ENCODE peak calls at places on chromosomes 7 and 10, in five cellular contexts. R is IMR-90, E is A549, Z is K562, Q is GM12878. P is an unnamed sample.

GRCh38 chr10:58158806-58159205 is 108.9 kb downstream of the IPMK start:
- DNase-seq in R (peak), E (no peak), Z (no peak), Q (no peak), P (peak)

GRCh38 chr7:129686063-129686462 is 74.5 kb downstream of the NRF1 start:
- DNase-seq in R (no peak), E (no peak), Z (no peak), Q (no peak), P (no peak)

GRCh38 chr10:116465541-116465940 is 37.9 kb downstream of the PNLIPRP3 start:
- DNase-seq in R (no peak), E (no peak), Z (no peak), Q (no peak), P (no peak)

GRCh38 chr7:4830176-4830575 is 31.7 kb downstream of the PAPOLB start:
- DNase-seq in R (peak), E (peak), Z (peak), Q (peak), P (peak)

GRCh38 chr10:52703898-52704297 is 68.7 kb downstream of the MBL2 start:
- DNase-seq in R (no peak), E (no peak), Z (no peak), Q (no peak), P (peak)

GRCh38 chr7:112204776-112205347 is 1.3 kb downstream of the DOCK4 start:
- DNase-seq in R (no peak), E (no peak), Z (no peak), Q (no peak), P (no peak)

GRCh38 chr7:43781726-43782607 is 23.5 kb downstream of the BLVRA start:
- DNase-seq in R (peak), E (no peak), Z (no peak), Q (no peak), P (peak)

GRCh38 chr10:63007112-63007511 is 126.0 kb upstream of the NRBF2 start:
- DNase-seq in R (no peak), E (no peak), Z (no peak), Q (no peak), P (no peak)

GRCh38 chr7:41459623-41460256 is 243.2 kb downstream of the INHBA start:
- DNase-seq in R (no peak), E (no peak), Z (no peak), Q (no peak), P (no peak)

GRCh38 chr7:82164813-82165212 is 278.8 kb downstream of the CACNA2D1 start:
- DNase-seq in R (peak), E (peak), Z (no peak), Q (no peak), P (peak)

GRCh38 chr7:1694981-1695511 is 25.0 kb downstream of the ELFN1 start:
- DNase-seq in R (no peak), E (no peak), Z (peak), Q (no peak), P (peak)

GRCh38 chr7:157793973-157794763 is 457.4 kb downstream of the DNAJB6 start:
- DNase-seq in R (no peak), E (no peak), Z (no peak), Q (no peak), P (no peak)

GRCh38 chr7:86939197-86939814 is 120.1 kb downstream of the ELAPOR2 start:
- DNase-seq in R (peak), E (peak), Z (peak), Q (peak), P (peak)

GRCh38 chr10:30591249-30591670 is 38.3 kb downstream of the LYZL2 start:
- DNase-seq in R (peak), E (peak), Z (peak), Q (no peak), P (peak)

GRCh38 chr10:59865101-59865500 is 41.3 kb downstream of the CCDC6 start:
- DNase-seq in R (peak), E (peak), Z (peak), Q (no peak), P (no peak)

GRCh38 chr10:59366310-59366709 is 4.0 kb upstream of the FAM13C start:
- DNase-seq in R (no peak), E (no peak), Z (no peak), Q (no peak), P (no peak)

GRCh38 chr10:60396766-60397165 is 7.1 kb upstream of the ANK3 start:
- DNase-seq in R (no peak), E (no peak), Z (no peak), Q (no peak), P (no peak)

GRCh38 chr7:105707381-105707780 is 126.1 kb upstream of the EFCAB10 start:
- DNase-seq in R (peak), E (no peak), Z (no peak), Q (no peak), P (no peak)

GRCh38 chr7:155120460-155120859 is 50.3 kb downstream of the HTR5A start:
- DNase-seq in R (no peak), E (no peak), Z (no peak), Q (no peak), P (no peak)

GRCh38 chr7:126222782-126223181 is 1030.0 kb downstream of the GRM8 start:
- DNase-seq in R (no peak), E (no peak), Z (no peak), Q (no peak), P (no peak)

GRCh38 chr7:44637788-44638594 is 31.6 kb downstream of the OGDH start:
- DNase-seq in R (peak), E (peak), Z (peak), Q (peak), P (no peak)

GRCh38 chr7:157192861-157193260 is 54.1 kb downstream of the UBE3C start:
- DNase-seq in R (no peak), E (no peak), Z (no peak), Q (no peak), P (no peak)

GRCh38 chr7:17274551-17275245 is 23.8 kb upstream of the AHR start:
- DNase-seq in R (peak), E (no peak), Z (no peak), Q (no peak), P (no peak)

GRCh38 chr10:30898964-30899363 is 132.7 kb downstream of the ZNF438 start:
- DNase-seq in R (no peak), E (no peak), Z (no peak), Q (no peak), P (no peak)

GRCh38 chr7:28044825-28045224 is 135.8 kb downstream of the JAZF1 start:
- DNase-seq in R (no peak), E (no peak), Z (no peak), Q (no peak), P (no peak)

GRCh38 chr7:158125091-158125490 is 462.5 kb downstream of the PTPRN2 start:
- DNase-seq in R (no peak), E (no peak), Z (no peak), Q (no peak), P (no peak)

GRCh38 chr7:95929710-95930295 is 157.4 kb downstream of the DYNC1I1 start:
- DNase-seq in R (no peak), E (no peak), Z (no peak), Q (no peak), P (no peak)

GRCh38 chr7:151838861-151839381 is 38.0 kb downstream of the PRKAG2 start:
- DNase-seq in R (no peak), E (no peak), Z (no peak), Q (peak), P (no peak)

GRCh38 chr10:1581189-1581588 is 156.1 kb downstream of the ADARB2 start:
- DNase-seq in R (no peak), E (no peak), Z (peak), Q (no peak), P (no peak)

GRCh38 chr7:80699030-80699638 is 60.7 kb downstream of the CD36 start:
- DNase-seq in R (peak), E (peak), Z (peak), Q (no peak), P (peak)

GRCh38 chr10:116815641-116816415 is 33.5 kb upstream of the ENO4 start:
- DNase-seq in R (peak), E (no peak), Z (no peak), Q (no peak), P (no peak)

GRCh38 chr10:90813592-90814365 is 44.1 kb downstream of the HTR7 start:
- DNase-seq in R (no peak), E (no peak), Z (no peak), Q (no peak), P (no peak)

DNA sequence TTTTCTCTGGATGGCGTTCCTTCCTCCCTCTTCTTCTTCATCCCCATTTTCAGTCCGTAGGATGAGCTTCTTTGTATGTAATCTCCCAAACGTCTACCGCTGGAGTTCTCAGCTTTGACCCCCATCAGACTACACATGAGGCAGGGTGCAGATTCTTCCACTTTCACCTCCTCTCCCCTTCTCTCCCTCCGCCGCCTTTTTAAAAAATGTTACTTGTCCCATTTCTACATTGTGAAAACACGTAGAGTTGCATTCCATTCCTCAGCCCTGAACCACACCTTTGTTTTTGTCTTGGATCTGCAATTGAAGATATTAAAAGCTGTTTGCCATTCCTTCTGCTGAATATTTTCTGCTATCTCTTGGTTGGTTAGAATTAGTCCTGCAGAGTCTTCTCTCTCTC is 6.2 kb downstream of the ADIRF start:
- DNase-seq in R (no peak), E (no peak), Z (no peak), Q (no peak), P (no peak)
- TF ChIP-seq RCOR1 in R (no peak), E (no peak), Z (no peak), Q (no peak), P (no peak)

DNA sequence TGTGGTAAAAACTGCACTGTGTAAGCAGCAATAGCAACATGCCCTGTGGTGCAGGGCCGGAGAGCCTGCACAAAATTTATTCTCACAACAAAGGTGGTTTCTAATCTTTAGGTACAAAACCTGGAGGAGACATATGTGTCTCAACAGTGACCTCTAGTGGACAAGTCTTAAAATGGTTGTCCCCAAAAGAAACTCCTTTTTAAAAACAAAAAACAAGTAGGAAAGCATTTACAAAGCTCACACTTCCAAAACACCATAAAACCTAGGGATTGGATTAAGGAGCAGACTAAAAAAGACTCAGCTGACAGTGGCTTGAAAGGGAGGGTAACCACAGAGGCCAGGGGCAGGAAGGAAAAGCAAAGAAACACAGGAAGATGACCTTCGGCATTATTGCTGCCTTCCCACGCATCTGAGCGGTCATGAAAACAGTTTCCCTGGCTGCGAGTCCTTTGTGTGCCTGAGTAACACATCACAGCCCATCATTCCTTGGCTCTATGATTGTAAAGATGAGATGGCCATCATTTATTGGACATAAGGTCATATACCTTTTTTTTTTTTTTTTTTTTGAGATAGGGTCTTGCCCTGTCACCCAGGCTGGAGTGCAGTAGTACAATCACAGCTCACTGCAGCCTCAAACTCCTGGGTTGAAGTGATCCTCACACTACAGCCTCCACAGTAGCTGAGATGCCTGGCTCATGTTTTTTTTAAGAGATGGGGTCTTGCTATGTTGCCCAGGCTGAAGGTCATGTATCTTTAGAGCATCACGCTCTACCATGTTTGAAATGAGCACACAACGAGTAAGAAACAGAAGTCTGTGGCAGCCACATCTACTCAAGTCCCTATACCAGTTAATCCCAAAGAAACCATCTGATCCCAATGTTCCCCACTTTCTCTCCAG is 39.5 kb downstream of the RSU1 start:
- DNase-seq in R (peak), E (peak), Z (peak), Q (no peak), P (peak)
- TF ChIP-seq RCOR1 in R (no peak), E (no peak), Z (no peak), Q (no peak), P (no peak)

DNA sequence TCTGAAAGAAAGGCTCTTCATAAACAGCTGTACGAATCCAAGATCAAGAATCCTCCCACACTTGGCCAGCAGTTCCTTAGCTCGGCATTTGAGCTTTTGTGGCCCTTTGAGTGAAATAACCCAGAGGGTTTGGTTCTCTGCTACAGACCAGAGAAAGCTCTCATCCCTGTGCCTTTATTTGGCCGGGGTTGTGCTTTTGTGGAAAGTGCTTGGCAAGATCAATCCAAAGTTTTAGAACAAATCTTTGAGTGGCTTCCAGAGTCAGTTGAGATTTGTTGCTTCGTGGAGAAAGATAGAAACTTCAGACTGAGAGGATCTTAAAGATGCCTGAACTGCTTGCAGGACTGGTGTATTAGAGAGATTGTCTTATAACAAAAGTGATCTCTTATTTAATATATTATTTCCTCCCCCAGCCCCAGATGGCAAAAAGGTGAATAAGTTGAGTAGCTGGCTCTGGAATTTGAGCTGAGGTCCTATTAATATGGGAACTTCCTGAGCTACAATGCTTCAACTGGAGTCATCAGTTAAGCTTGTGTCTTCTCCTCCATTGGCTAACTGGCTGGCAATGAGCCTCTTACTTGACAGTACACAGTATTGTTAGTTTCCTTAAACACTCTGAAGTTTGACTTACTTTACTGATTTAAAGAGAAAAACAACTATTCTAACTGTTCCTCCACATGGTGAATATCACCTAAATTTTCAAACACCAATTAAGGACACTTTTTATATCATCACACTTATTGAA is 687.3 kb downstream of the MAGI2 start:
- DNase-seq in R (peak), E (no peak), Z (no peak), Q (no peak), P (no peak)
- TF ChIP-seq RCOR1 in R (no peak), E (no peak), Z (no peak), Q (no peak), P (no peak)

DNA sequence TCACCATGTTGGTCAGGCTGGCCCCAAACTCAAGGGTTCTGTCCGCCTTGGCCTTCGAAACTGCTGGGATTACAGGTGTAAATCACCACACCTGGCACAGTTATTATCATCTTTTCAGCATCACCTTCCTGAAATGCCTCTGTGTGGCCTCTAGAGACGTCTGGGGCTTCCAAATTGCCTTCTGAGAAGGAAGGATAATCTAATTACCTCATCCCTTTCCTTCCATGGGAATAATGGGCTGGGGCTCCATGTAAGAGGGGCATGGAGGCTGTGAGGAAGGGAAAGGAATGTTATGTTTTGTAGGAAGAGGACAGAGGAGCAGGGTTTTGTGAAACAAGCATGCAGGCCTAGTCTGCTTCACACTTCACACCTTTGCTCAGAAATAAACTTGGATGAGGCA is 22.2 kb upstream of the PODXL start:
- DNase-seq in R (no peak), E (no peak), Z (no peak), Q (no peak), P (no peak)
- TF ChIP-seq RCOR1 in R (no peak), E (no peak), Z (no peak), Q (no peak), P (no peak)

GRCh38 chr7:117126631-117127030 is 173.3 kb downstream of the ST7 start:
- DNase-seq in R (peak), E (no peak), Z (no peak), Q (no peak), P (no peak)

GRCh38 chr7:117124585-117125220 is 171.4 kb downstream of the ST7 start:
- DNase-seq in R (peak), E (peak), Z (peak), Q (peak), P (peak)

GRCh38 chr7:117129538-117129955 is 176.2 kb downstream of the ST7 start:
- DNase-seq in R (no peak), E (no peak), Z (no peak), Q (no peak), P (no peak)

GRCh38 chr7:117130262-117130661 is 177.0 kb downstream of the ST7 start:
- DNase-seq in R (no peak), E (no peak), Z (no peak), Q (no peak), P (no peak)

DNA sequence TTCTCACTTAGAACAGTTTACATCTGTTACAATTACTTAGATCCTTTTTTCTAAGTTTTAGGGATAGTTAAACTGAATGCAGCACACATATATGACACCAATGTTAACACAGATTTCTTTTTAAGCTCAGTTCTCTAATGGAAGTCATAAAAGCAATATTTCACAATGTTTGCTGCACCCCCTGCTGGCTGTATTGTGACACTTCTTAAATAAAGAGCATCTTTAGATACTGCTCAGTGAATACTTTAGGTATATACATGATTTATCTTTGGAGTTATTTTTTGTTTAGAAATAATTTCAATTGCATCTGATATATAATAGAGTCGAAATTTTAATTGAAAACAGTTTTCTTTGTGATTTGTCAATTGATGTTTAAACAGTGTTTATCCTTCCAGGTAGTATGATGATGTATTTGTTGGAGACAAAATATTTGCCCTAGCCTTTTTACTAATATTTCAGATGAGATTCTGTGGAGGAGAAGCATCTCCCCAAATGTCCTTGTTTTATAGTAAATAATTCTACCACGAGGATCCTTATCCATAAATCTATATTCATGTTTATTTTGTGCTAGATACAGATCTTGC is 174.4 kb downstream of the ST7 start:
- DNase-seq in R (peak), E (peak), Z (peak), Q (peak), P (no peak)
- TF ChIP-seq RCOR1 in R (no peak), E (no peak), Z (peak), Q (no peak), P (no peak)

DNA sequence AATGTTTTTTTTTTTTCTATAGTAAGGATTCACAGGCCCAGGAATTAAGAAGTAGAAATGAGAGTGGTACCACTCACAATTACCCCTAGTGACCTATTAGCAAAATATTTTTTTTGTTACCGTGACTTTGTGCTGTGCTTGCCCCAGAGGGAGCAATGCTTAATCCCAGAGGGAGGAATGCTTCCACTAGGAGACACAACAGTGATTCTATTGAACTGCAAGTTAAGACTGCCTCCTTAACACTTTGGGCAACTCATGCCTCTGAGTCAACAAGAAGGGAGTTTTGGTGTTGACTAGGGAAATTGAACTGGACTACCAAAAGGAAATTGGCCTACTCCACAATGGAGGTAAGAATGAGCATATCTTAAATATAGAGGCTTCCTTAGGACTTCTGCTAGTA is 17.2 kb upstream of the MEOX2 start:
- DNase-seq in R (no peak), E (no peak), Z (no peak), Q (no peak), P (no peak)
- TF ChIP-seq RCOR1 in R (no peak), E (no peak), Z (no peak), Q (no peak), P (no peak)

GRCh38 chr10:118792501-118792900 is 37.7 kb upstream of the CACUL1 start:
- DNase-seq in R (no peak), E (no peak), Z (no peak), Q (no peak), P (no peak)
- TF ChIP-seq RCOR1 in R (no peak), E (no peak), Z (no peak), Q (no peak), P (no peak)

GRCh38 chr7:101066141-101066857 is 19.0 kb upstream of the TRIM56 start:
- DNase-seq in R (no peak), E (no peak), Z (no peak), Q (no peak), P (no peak)
- TF ChIP-seq RCOR1 in R (no peak), E (no peak), Z (no peak), Q (no peak), P (no peak)

P was measured in SK-N-SH.